ENCODE peak calls at places on chromosomes 13 and 19, in ten cellular contexts. H, S, Z, U, J, T, I, A, X and W are unnamed samples.

GRCh38 chr19:1935484-1936208 is 5.3 kb upstream of the CSNK1G2 start:
- DNase-seq in H (no peak), A (no peak), T (no peak), U (peak; percentile 66), S (peak; percentile 54), X (no peak), J (no peak), Z (no peak), I (peak; percentile 25), W (peak; percentile 43)

GRCh38 chr19:6887326-6887725 is at the start of gene ADGRE1:
- DNase-seq in H (no peak), U (no peak), S (no peak), A (peak; percentile 58), T (no peak), I (no peak), Z (no peak), J (no peak), X (no peak), W (no peak)

GRCh38 chr13:110108348-110109139 is 198.4 kb downstream of the COL4A1 start:
- DNase-seq in I (peak; percentile 84), X (peak; percentile 19), U (peak; percentile 90), H (peak; percentile 89), T (no peak), Z (no peak), A (peak; percentile 73), S (peak; percentile 47), J (peak; percentile 77), W (peak; percentile 94)

GRCh38 chr13:52345048-52345447 is 60.9 kb downstream of the THSD1 start:
- DNase-seq in Z (no peak), I (peak; percentile 15), H (no peak), S (no peak), A (no peak), U (peak; percentile 59), T (no peak), J (no peak), X (no peak), W (no peak)

GRCh38 chr19:21482863-21483276 is 22.5 kb upstream of the ZNF429 start:
- DNase-seq in Z (peak; percentile 47), U (peak; percentile 82), H (peak; percentile 78), X (no peak), S (peak; percentile 58), I (peak; percentile 7), A (peak; percentile 55), T (peak; percentile 67), J (peak; percentile 39), W (peak; percentile 33)

GRCh38 chr13:93767917-93768422 is 541.4 kb downstream of the GPC6 start:
- DNase-seq in S (no peak), U (no peak), T (no peak), Z (no peak), I (no peak), H (no peak), J (no peak), A (no peak), X (no peak), W (no peak)

GRCh38 chr13:19185086-19185864 is 3.7 kb upstream of the TUBA3C start:
- DNase-seq in S (peak; percentile 53), A (no peak), I (no peak), T (no peak), H (peak; percentile 35), U (no peak), X (no peak), J (no peak), Z (no peak), W (no peak)

GRCh38 chr19:6632002-6632621 is 37.8 kb downstream of the TNFSF14 start:
- DNase-seq in H (no peak), A (peak; percentile 53), S (peak; percentile 89), T (peak; percentile 78), I (peak; percentile 69), Z (peak; percentile 54), X (peak; percentile 6), J (peak; percentile 67), U (peak; percentile 63), W (peak; percentile 83)

GRCh38 chr13:47139519-47139918 is 242.7 kb upstream of the HTR2A start:
- DNase-seq in I (no peak), T (no peak), J (no peak), S (no peak), X (no peak), Z (no peak), A (no peak), U (no peak), H (no peak), W (no peak)

GRCh38 chr13:61086052-61086451 is 329.6 kb downstream of the PCDH20 start:
- DNase-seq in H (no peak), Z (no peak), U (no peak), A (no peak), T (no peak), X (no peak), I (no peak), J (no peak), S (no peak), W (no peak)

GRCh38 chr19:35436477-35437141 is 11.4 kb upstream of the FFAR2 start:
- DNase-seq in T (no peak), J (no peak), X (no peak), Z (no peak), S (peak; percentile 82), H (no peak), A (peak; percentile 38), I (peak; percentile 6), U (no peak), W (no peak)

GRCh38 chr13:40113644-40114304 is 458.3 kb downstream of the COG6 start:
- DNase-seq in J (no peak), Z (no peak), H (no peak), U (peak; percentile 71), I (no peak), X (no peak), A (no peak), S (no peak), T (no peak), W (no peak)

GRCh38 chr19:6590458-6591319 is at the start of gene CD70:
- DNase-seq in I (no peak), U (peak; percentile 51), A (peak; percentile 35), T (peak; percentile 32), Z (peak; percentile 40), J (peak; percentile 19), S (no peak), H (no peak), X (no peak), W (no peak)

GRCh38 chr13:51240178-51240577 is 18.0 kb downstream of the FAM124A start:
- DNase-seq in Z (no peak), S (no peak), X (no peak), H (no peak), J (no peak), I (no peak), U (no peak), T (no peak), A (no peak), W (no peak)

GRCh38 chr13:45200701-45201230 is at the start of gene KCTD4:
- DNase-seq in I (no peak), H (no peak), S (no peak), Z (no peak), J (no peak), U (no peak), X (no peak), A (no peak), T (no peak), W (no peak)

GRCh38 chr13:111844222-111844671 is 222.7 kb upstream of the SOX1 start:
- DNase-seq in Z (no peak), S (no peak), T (no peak), U (no peak), A (no peak), J (no peak), X (no peak), I (no peak), H (no peak), W (no peak)

GRCh38 chr13:85236431-85236830 is 562.8 kb downstream of the SLITRK6 start:
- DNase-seq in A (no peak), U (no peak), I (peak; percentile 78), H (no peak), S (no peak), Z (no peak), T (no peak), X (no peak), J (no peak), W (no peak)

GRCh38 chr13:60538566-60538965 is 141.5 kb downstream of the TDRD3 start:
- DNase-seq in U (no peak), Z (no peak), X (no peak), T (no peak), H (no peak), J (no peak), S (no peak), I (peak; percentile 0), A (no peak), W (no peak)

GRCh38 chr19:19105365-19106060 is 32.8 kb downstream of the TMEM161A start:
- DNase-seq in J (peak; percentile 69), I (peak; percentile 76), Z (no peak), T (no peak), U (no peak), S (no peak), A (no peak), H (peak; percentile 68), X (no peak), W (no peak)

GRCh38 chr19:51398096-51398704 is 7.8 kb upstream of the C19orf84 start:
- DNase-seq in S (peak; percentile 49), Z (no peak), T (no peak), A (no peak), X (no peak), U (peak; percentile 31), J (no peak), I (peak; percentile 31), H (no peak), W (peak; percentile 59)

GRCh38 chr13:87975035-87975434 is 303.9 kb downstream of the SLITRK5 start:
- DNase-seq in Z (no peak), S (no peak), A (no peak), I (no peak), U (peak; percentile 32), J (no peak), H (no peak), X (no peak), T (no peak), W (no peak)

GRCh38 chr19:474126-475078 is 13.6 kb upstream of the SHC2 start:
- DNase-seq in A (no peak), Z (no peak), X (no peak), S (no peak), H (no peak), J (no peak), I (no peak), T (no peak), U (no peak), W (no peak)

GRCh38 chr13:43792456-43792855 is 5.7 kb upstream of the ENOX1 start:
- DNase-seq in U (peak; percentile 14), I (peak; percentile 18), T (no peak), A (no peak), J (no peak), X (no peak), S (no peak), H (no peak), Z (no peak), W (no peak)

GRCh38 chr19:17944301-17944700 is 11.5 kb downstream of the CCDC124 start:
- DNase-seq in A (no peak), X (no peak), T (no peak), U (peak; percentile 63), H (no peak), S (no peak), J (no peak), Z (no peak), I (peak; percentile 84), W (no peak)

GRCh38 chr13:92303428-92303827 is 905.0 kb downstream of the GPC5 start:
- DNase-seq in X (no peak), U (no peak), I (no peak), J (no peak), A (no peak), Z (no peak), H (no peak), T (no peak), S (no peak), W (no peak)

GRCh38 chr13:106701810-106702341 is 133.9 kb upstream of the ARGLU1 start:
- DNase-seq in Z (no peak), T (no peak), X (no peak), U (no peak), S (no peak), A (no peak), H (no peak), I (no peak), J (no peak), W (no peak)

GRCh38 chr19:2478324-2478755 is 2.4 kb downstream of the GADD45B start:
- DNase-seq in J (no peak), X (no peak), A (peak; percentile 81), Z (no peak), I (peak; percentile 72), T (peak; percentile 65), S (peak; percentile 93), H (no peak), U (peak; percentile 78), W (peak; percentile 42)

GRCh38 chr19:1566392-1567115 is 1.6 kb downstream of the MEX3D start:
- DNase-seq in U (peak; percentile 85), Z (no peak), X (peak; percentile 35), J (peak; percentile 72), H (peak; percentile 82), A (peak; percentile 76), I (peak; percentile 86), S (no peak), T (no peak), W (peak; percentile 22)